ENCODE peak calls at places on chromosomes 3 and 15, in six cellular contexts. G is A549, W is MM.1S, X is ovary, U is gastrocnemius medialis, O is lower lobe of right lung. K is an unnamed sample. For H3K4me1, the result is how much of the 10 kb centered on the place peaks cover.

GRCh38 chr3:169744332-169745054 is 20.4 kb downstream of the TERC start:
- DNase-seq in W (no peak), O (no peak), U (no peak), X (no peak), G (no peak), K (no peak)

GRCh38 chr3:72746412-72747411 is 101.5 kb downstream of the SHQ1 start:
- DNase-seq in W (no peak), G (no peak), X (no peak), U (no peak), O (no peak), K (no peak)

GRCh38 chr15:96322401-96323249 is 7.9 kb upstream of the NR2F2 start:
- DNase-seq in X (peak), U (no peak), G (no peak), O (peak), W (no peak), K (peak)

GRCh38 chr15:73716417-73716816 is 32.2 kb downstream of the CD276 start:
- DNase-seq in W (no peak), G (no peak), X (no peak), O (peak), U (peak), K (no peak)

GRCh38 chr15:92082217-92082843 is 228.8 kb downstream of the SLCO3A1 start:
- DNase-seq in W (peak), X (peak), G (peak), O (no peak), U (no peak), K (peak)

GRCh38 chr15:50241684-50242450 is 23.7 kb downstream of the HDC start:
- DNase-seq in O (no peak), G (no peak), U (no peak), X (no peak), W (no peak), K (no peak)

GRCh38 chr3:177452487-177452886 is 255.2 kb upstream of the TBL1XR1 start:
- DNase-seq in O (no peak), U (no peak), X (no peak), W (no peak), G (no peak), K (no peak)

GRCh38 chr3:194396897-194397756 is 1.9 kb downstream of the GP5 start:
- DNase-seq in U (no peak), G (no peak), X (peak), O (no peak), W (no peak), K (peak)

GRCh38 chr3:162970292-162970691 is 1473.7 kb downstream of the OTOL1 start:
- DNase-seq in X (no peak), G (no peak), O (no peak), W (no peak), U (no peak), K (no peak)

GRCh38 chr15:76514292-76514691 is 177.7 kb downstream of the ISL2 start:
- DNase-seq in U (no peak), O (no peak), W (no peak), X (no peak), G (no peak), K (no peak)

GRCh38 chr15:35115155-35115725 is 30.1 kb upstream of the NANOGP8 start:
- DNase-seq in W (no peak), O (no peak), U (no peak), X (no peak), G (no peak), K (no peak)

GRCh38 chr3:170726976-170727661 is 141.2 kb upstream of the SLC7A14 start:
- DNase-seq in X (peak), U (no peak), O (no peak), G (peak), W (no peak), K (no peak)

GRCh38 chr3:184377882-184378445 is at the start of gene THPO:
- DNase-seq in W (no peak), X (no peak), G (no peak), O (no peak), U (peak), K (no peak)

GRCh38 chr3:107817076-107817475 is 273.8 kb downstream of the CD47 start:
- DNase-seq in W (no peak), U (no peak), X (no peak), O (no peak), G (no peak), K (no peak)

GRCh38 chr3:124774305-124774673 is 44.0 kb downstream of the UMPS start:
- DNase-seq in G (peak), X (no peak), O (no peak), U (peak), W (no peak), K (no peak)

GRCh38 chr15:69648775-69649735 is 196.4 kb downstream of the RPLP1 start:
- DNase-seq in G (no peak), X (peak), O (no peak), W (peak), U (no peak), K (no peak)

GRCh38 chr3:17759901-17760300 is 17.5 kb upstream of the TBC1D5 start:
- DNase-seq in U (no peak), O (no peak), W (no peak), G (no peak), X (no peak), K (no peak)

GRCh38 chr15:78842519-78842918 is 30.2 kb upstream of the MORF4L1 start:
- DNase-seq in W (no peak), X (no peak), O (no peak), G (no peak), U (no peak), K (no peak)

GRCh38 chr3:123152656-123153055 is 49.1 kb upstream of the SEC22A start:
- DNase-seq in W (no peak), G (no peak), U (no peak), X (no peak), O (no peak), K (no peak)

GRCh38 chr3:131388400-131388799 is 6.8 kb downstream of the NUDT16 start:
- DNase-seq in X (no peak), W (no peak), G (no peak), O (no peak), U (no peak), K (no peak)

GRCh38 chr3:41900265-41900664 is 61.6 kb downstream of the ULK4 start:
- DNase-seq in U (no peak), O (no peak), W (no peak), G (no peak), X (no peak), K (no peak)

GRCh38 chr3:16302082-16302631 is 37.1 kb downstream of the OXNAD1 start:
- DNase-seq in O (no peak), G (no peak), U (no peak), X (no peak), W (peak), K (no peak)

GRCh38 chr3:4786431-4786830 is 192.8 kb upstream of the BHLHE40 start:
- DNase-seq in U (no peak), X (no peak), G (no peak), O (no peak), W (no peak), K (no peak)

GRCh38 chr3:94462931-94463330 is 400.1 kb downstream of the NSUN3 start:
- DNase-seq in U (no peak), W (no peak), G (no peak), X (no peak), O (no peak), K (no peak)

GRCh38 chr15:76730262-76730661 is 174.9 kb downstream of the SCAPER start:
- DNase-seq in O (no peak), W (no peak), U (no peak), G (no peak), X (no peak), K (no peak)

GRCh38 chr3:58779934-58780333 is 113.4 kb upstream of the FAM3D start:
- DNase-seq in X (no peak), U (no peak), W (no peak), G (no peak), O (no peak), K (no peak)

GRCh38 chr3:100440895-100441294 is 39.6 kb downstream of the LNP1 start:
- DNase-seq in O (no peak), U (no peak), W (no peak), X (no peak), G (no peak), K (no peak)

GRCh38 chr3:173055228-173055933 is 85.7 kb downstream of the SPATA16 start:
- DNase-seq in G (no peak), W (no peak), U (no peak), O (no peak), X (no peak), K (no peak)

GRCh38 chr3:25074151-25074550 is 353.9 kb upstream of the RARB start:
- DNase-seq in O (no peak), W (no peak), U (no peak), G (no peak), X (no peak), K (no peak)

GRCh38 chr3:14177580-14178246 is 688 bp downstream of the XPC start:
- DNase-seq in U (no peak), W (no peak), O (no peak), X (no peak), G (peak), K (no peak)

GRCh38 chr3:133574260-133574881 is 885 bp downstream of the CDV3 start:
- DNase-seq in U (peak), X (peak), G (no peak), W (peak), O (peak), K (peak)

GRCh38 chr15:40776537-40777141 is 6.9 kb downstream of the C15orf62 start:
- DNase-seq in U (peak), X (no peak), W (peak), G (no peak), O (peak), K (peak)

GRCh38 chr3:156681003-156681402 is 6.6 kb downstream of the TIPARP start:
- DNase-seq in O (no peak), U (no peak), W (peak), X (peak), G (peak), K (no peak)

GRCh38 chr3:30660128-30660525 is 53.7 kb downstream of the TGFBR2 start:
- DNase-seq in G (no peak), O (no peak), U (no peak), X (no peak), W (no peak), K (no peak)
- H3K4me1 ChIP-seq in G (half or more), O (half or more), U (half or more), X (under half), W (half or more), K (half or more)

GRCh38 chr15:37096878-37097568 is 3.3 kb downstream of the MEIS2 start:
- DNase-seq in W (no peak), X (no peak), G (no peak), U (no peak), O (no peak), K (no peak)

GRCh38 chr15:37095197-37095992 is 5.0 kb downstream of the MEIS2 start:
- DNase-seq in W (no peak), U (no peak), G (no peak), O (no peak), X (no peak), K (no peak)

GRCh38 chr15:37095993-37096877 is 4.1 kb downstream of the MEIS2 start:
- DNase-seq in O (no peak), X (peak), U (no peak), G (no peak), W (no peak), K (peak)

GRCh38 chr15:37093480-37094410 is 6.6 kb downstream of the MEIS2 start:
- DNase-seq in W (no peak), X (no peak), U (no peak), O (no peak), G (no peak), K (no peak)

GRCh38 chr15:37094542-37095196 is 5.7 kb downstream of the MEIS2 start:
- DNase-seq in X (no peak), O (no peak), U (no peak), W (no peak), G (no peak), K (no peak)
- H3K4me3 ChIP-seq in X (peak), O (peak), U (no peak), W (no peak), G (no peak), K (no peak)

DNA sequence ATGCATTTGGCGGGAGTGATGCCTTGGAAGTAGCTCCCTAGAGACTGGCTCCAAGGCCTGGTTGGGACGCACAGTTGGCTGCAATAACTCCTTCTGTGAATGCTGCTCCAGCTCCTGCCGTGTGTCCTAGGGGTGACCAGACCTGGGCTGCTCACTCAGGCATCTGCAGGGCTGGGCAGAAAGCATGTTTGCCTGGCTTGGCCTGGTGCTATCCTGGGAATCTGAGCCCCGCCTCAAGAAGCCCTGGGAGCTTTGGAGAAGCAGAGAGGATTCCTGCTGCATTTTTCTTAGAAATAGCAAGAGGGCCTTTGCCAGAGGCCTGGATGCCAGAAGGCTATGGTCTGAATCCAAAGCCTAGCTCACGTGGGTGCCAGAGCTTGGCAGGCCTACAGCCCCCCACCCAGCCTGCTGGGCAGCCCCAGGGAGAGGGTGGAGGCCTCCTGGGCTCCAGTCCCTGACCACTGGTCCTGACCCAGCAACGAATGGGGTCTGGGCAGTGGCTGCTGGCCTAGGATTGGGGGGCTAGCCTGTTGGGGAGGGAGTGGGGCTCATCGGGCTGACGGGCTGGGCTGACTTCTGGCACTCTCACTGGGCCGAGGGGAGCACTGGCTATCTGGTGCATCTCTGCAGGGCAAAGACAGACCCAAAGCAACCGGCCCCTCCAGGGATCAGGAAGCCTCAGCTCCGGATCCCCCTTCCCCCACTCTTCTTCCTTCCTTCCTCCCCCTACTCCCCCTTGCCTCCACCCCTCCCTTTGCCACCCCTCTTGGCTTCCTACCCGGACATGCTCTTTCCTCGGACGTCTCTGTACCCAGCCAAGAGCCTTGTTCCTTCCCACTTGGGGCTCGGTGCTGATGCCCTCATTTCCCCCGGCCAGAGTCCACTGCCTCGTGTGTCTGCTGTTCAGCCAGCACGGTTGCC is 10.5 kb downstream of the SEMA3F start:
- DNase-seq in W (no peak), X (peak), G (no peak), U (no peak), O (no peak), K (no peak)
- H3K4me1 ChIP-seq in W (under half), X (under half), G (half or more), U (half or more), O (half or more), K (half or more)

DNA sequence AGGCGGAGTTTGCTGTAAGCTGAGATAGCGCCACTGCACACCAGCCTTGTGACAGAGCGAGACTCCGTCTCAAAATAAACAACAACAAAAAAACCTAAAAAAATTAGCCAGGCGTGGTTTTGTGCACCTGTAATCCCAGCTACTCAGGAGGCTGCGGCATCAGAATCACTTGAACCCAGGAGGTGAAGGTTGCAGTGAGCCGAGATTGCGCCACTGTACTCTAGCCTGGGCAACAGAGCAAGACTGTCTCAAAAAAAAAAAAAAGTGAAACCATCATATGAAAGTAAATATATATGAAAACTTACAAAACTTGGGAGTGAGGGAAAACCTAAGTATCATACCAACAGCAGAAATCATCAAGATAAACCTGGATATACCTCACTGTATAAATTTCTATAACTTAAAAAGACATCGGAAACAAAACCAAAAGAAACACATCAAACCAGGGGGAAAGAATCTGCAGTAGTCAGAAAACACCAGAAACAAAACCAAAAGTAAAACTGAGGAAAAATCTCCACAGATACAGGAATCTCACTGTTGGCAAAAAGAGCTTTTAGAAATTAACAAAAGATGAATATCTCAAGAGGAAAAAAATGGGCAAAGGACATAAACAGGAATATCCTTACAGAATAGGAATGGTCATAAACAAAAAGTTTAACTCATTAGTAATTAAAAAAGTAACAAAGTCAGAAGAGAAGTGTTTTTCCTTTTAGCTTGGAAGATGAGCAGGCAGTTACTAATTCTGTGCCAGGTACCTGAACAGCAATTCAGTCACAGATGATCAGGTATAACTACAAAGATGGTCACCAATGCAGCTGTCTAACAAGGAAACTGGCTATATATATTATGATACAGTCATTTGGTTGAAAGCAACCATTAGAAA is 41.3 kb downstream of the ETV5 start:
- DNase-seq in W (peak), G (no peak), U (no peak), X (no peak), O (no peak), K (no peak)
- H3K4me3 ChIP-seq in W (peak), G (no peak), U (no peak), X (no peak), O (no peak), K (no peak)

DNA sequence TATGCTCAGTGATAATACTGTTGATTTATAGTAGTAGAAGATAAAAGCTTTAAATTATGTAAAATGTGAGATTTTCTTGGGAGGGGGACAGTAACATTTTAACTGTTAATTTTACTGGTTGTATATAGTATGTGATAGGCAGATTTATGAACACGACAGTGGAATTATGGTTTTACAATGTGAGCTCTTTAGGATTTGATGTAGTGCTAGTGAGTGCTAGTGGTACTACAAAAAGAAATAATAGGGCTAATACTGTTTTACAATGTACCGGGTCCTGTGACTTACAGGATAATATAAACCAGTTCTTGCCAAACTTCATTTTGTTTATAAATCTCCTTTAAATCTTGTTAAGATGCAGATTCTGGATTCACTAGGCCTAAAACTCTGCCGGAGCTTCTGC is 165.7 kb downstream of the TCF12 start:
- DNase-seq in U (no peak), X (no peak), O (no peak), G (no peak), W (no peak), K (no peak)
- H3K4me1 ChIP-seq in U (under half), X (under half), O (under half), G (under half), W (under half), K (under half)

GRCh38 chr3:34056951-34057390 is 258.5 kb downstream of the PDCD6IP start:
- DNase-seq in G (peak), X (no peak), W (peak), O (no peak), U (no peak), K (no peak)
- H3K4me3 ChIP-seq in G (no peak), X (no peak), W (peak), O (no peak), U (no peak), K (no peak)

K was measured in left lung.